ENCODE peak calls at places on chromosome 17, in five cellular contexts. G, F, D, Y and R are unnamed samples.

GRCh38 chr17:64777413-64778101 is 115.5 kb upstream of the SMURF2 start:
- DNase-seq in G (peak), F (no peak), D (peak), Y (no peak), R (peak)

GRCh38 chr17:38861399-38861843 is 7.9 kb upstream of the RPL23 start:
- DNase-seq in G (no peak), F (no peak), D (peak), Y (no peak), R (no peak)

GRCh38 chr17:46815474-46816353 is 2.8 kb downstream of the WNT3 start:
- DNase-seq in G (no peak), F (no peak), D (no peak), Y (no peak), R (no peak)

GRCh38 chr17:77424585-77425344 is 284.0 kb downstream of the SEC14L1 start:
- DNase-seq in G (peak), F (no peak), D (no peak), Y (peak), R (peak)

GRCh38 chr17:78529871-78530670 is 47.1 kb downstream of the DNAH17 start:
- DNase-seq in G (peak), F (peak), D (no peak), Y (peak), R (peak)

GRCh38 chr17:78343433-78344201 is 16.3 kb downstream of the SOCS3 start:
- DNase-seq in G (no peak), F (no peak), D (peak), Y (no peak), R (peak)

GRCh38 chr17:70121136-70121535 is 46.1 kb downstream of the KCNJ16 start:
- DNase-seq in G (no peak), F (no peak), D (no peak), Y (no peak), R (no peak)

GRCh38 chr17:83143817-83144231 is 64.4 kb downstream of the METRNL start:
- DNase-seq in G (no peak), F (no peak), D (no peak), Y (no peak), R (no peak)

GRCh38 chr17:8807070-8807550 is 7.9 kb upstream of the MFSD6L start:
- DNase-seq in G (no peak), F (no peak), D (peak), Y (no peak), R (no peak)

GRCh38 chr17:15490634-15491261 is 23.3 kb upstream of the CDRT4 start:
- DNase-seq in G (peak), F (no peak), D (no peak), Y (peak), R (peak)

GRCh38 chr17:13114601-13115024 is 96.8 kb upstream of the ELAC2 start:
- DNase-seq in G (no peak), F (no peak), D (peak), Y (no peak), R (peak)

GRCh38 chr17:27657620-27658019 is 26.6 kb downstream of the LGALS9 start:
- DNase-seq in G (no peak), F (no peak), D (peak), Y (no peak), R (no peak)

GRCh38 chr17:57612202-57613071 is 132.7 kb downstream of the CCDC182 start:
- DNase-seq in G (no peak), F (peak), D (peak), Y (no peak), R (no peak)

GRCh38 chr17:18225562-18226283 is at the start of gene LLGL1:
- DNase-seq in G (no peak), F (no peak), D (no peak), Y (peak), R (no peak)

GRCh38 chr17:66733759-66734158 is 101.2 kb upstream of the CACNG5 start:
- DNase-seq in G (no peak), F (no peak), D (no peak), Y (no peak), R (no peak)

GRCh38 chr17:20975566-20975965 is 67.2 kb downstream of the USP22 start:
- DNase-seq in G (no peak), F (no peak), D (no peak), Y (no peak), R (no peak)

GRCh38 chr17:52178013-52178412 is 19.5 kb upstream of the CA10 start:
- DNase-seq in G (no peak), F (no peak), D (no peak), Y (no peak), R (no peak)

GRCh38 chr17:76458580-76459490 is 5.9 kb upstream of the UBE2O start:
- DNase-seq in G (no peak), F (peak), D (peak), Y (no peak), R (no peak)